ENCODE peak calls at places on chromosomes 4 and X, in seven cellular contexts. One of them, this sample, is unnamed.

GRCh38 chr4:141390527-141391046 is 169.9 kb downstream of the ZNF330 start:
- DNase-seq in kidney: no peak
- DNase-seq in foreskin fibroblast: no peak
- DNase-seq in SK-N-SH: no peak
- DNase-seq in neural crest cell: no peak
- DNase-seq in right atrium auricular region: no peak
- DNase-seq in upper lobe of left lung: no peak
- DNase-seq in this sample: no peak

GRCh38 chr4:84870398-84871163 is 95.9 kb downstream of the WDFY3 start:
- DNase-seq in kidney: no peak
- DNase-seq in foreskin fibroblast: peak; percentile 66
- DNase-seq in SK-N-SH: peak; percentile 9
- DNase-seq in neural crest cell: no peak
- DNase-seq in right atrium auricular region: no peak
- DNase-seq in upper lobe of left lung: no peak
- DNase-seq in this sample: peak; percentile 48

GRCh38 chr4:158496030-158496741 is 25.5 kb upstream of the RXFP1 start:
- DNase-seq in kidney: no peak
- DNase-seq in foreskin fibroblast: no peak
- DNase-seq in SK-N-SH: peak; percentile 21
- DNase-seq in neural crest cell: peak; percentile 32
- DNase-seq in right atrium auricular region: no peak
- DNase-seq in upper lobe of left lung: peak; percentile 46
- DNase-seq in this sample: no peak

GRCh38 chr4:80586716-80587115 is 251.2 kb downstream of the CFAP299 start:
- DNase-seq in kidney: no peak
- DNase-seq in foreskin fibroblast: no peak
- DNase-seq in SK-N-SH: no peak
- DNase-seq in neural crest cell: no peak
- DNase-seq in right atrium auricular region: no peak
- DNase-seq in upper lobe of left lung: no peak
- DNase-seq in this sample: no peak

GRCh38 chrX:39653656-39654055 is 444.1 kb downstream of the BCOR start:
- DNase-seq in kidney: no peak
- DNase-seq in foreskin fibroblast: no peak
- DNase-seq in SK-N-SH: no peak
- DNase-seq in neural crest cell: no peak
- DNase-seq in right atrium auricular region: no peak
- DNase-seq in upper lobe of left lung: no peak
- DNase-seq in this sample: no peak

GRCh38 chr4:14695411-14695810 is 306.9 kb upstream of the CPEB2 start:
- DNase-seq in kidney: no peak
- DNase-seq in foreskin fibroblast: no peak
- DNase-seq in SK-N-SH: no peak
- DNase-seq in neural crest cell: no peak
- DNase-seq in right atrium auricular region: no peak
- DNase-seq in upper lobe of left lung: no peak
- DNase-seq in this sample: no peak

GRCh38 chrX:39318497-39319343 is 517.5 kb downstream of the MID1IP1 start:
- DNase-seq in kidney: no peak
- DNase-seq in foreskin fibroblast: no peak
- DNase-seq in SK-N-SH: no peak
- DNase-seq in neural crest cell: no peak
- DNase-seq in right atrium auricular region: no peak
- DNase-seq in upper lobe of left lung: no peak
- DNase-seq in this sample: no peak

GRCh38 chr4:124936427-124936826 is 223.9 kb upstream of the ANKRD50 start:
- DNase-seq in kidney: no peak
- DNase-seq in foreskin fibroblast: peak; percentile 50
- DNase-seq in SK-N-SH: peak; percentile 2
- DNase-seq in neural crest cell: no peak
- DNase-seq in right atrium auricular region: peak; percentile 73
- DNase-seq in upper lobe of left lung: peak; percentile 75
- DNase-seq in this sample: no peak

GRCh38 chr4:80184053-80184790 is 13.1 kb upstream of the PRDM8 start:
- DNase-seq in kidney: peak; percentile 95
- DNase-seq in foreskin fibroblast: peak; percentile 97
- DNase-seq in SK-N-SH: peak; percentile 88
- DNase-seq in neural crest cell: peak; percentile 84
- DNase-seq in right atrium auricular region: peak; percentile 78
- DNase-seq in upper lobe of left lung: peak; percentile 87
- DNase-seq in this sample: peak; percentile 80

GRCh38 chr4:158074851-158075250 is 98.0 kb downstream of the GASK1B start:
- DNase-seq in kidney: no peak
- DNase-seq in foreskin fibroblast: no peak
- DNase-seq in SK-N-SH: no peak
- DNase-seq in neural crest cell: no peak
- DNase-seq in right atrium auricular region: no peak
- DNase-seq in upper lobe of left lung: no peak
- DNase-seq in this sample: no peak

GRCh38 chr4:100461796-100462195 is 56.0 kb downstream of the EMCN start:
- DNase-seq in kidney: no peak
- DNase-seq in foreskin fibroblast: no peak
- DNase-seq in SK-N-SH: no peak
- DNase-seq in neural crest cell: no peak
- DNase-seq in right atrium auricular region: no peak
- DNase-seq in upper lobe of left lung: no peak
- DNase-seq in this sample: no peak

GRCh38 chrX:25873196-25873595 is 264.9 kb upstream of the MAGEB18 start:
- DNase-seq in kidney: no peak
- DNase-seq in foreskin fibroblast: peak; percentile 10
- DNase-seq in SK-N-SH: no peak
- DNase-seq in neural crest cell: no peak
- DNase-seq in right atrium auricular region: no peak
- DNase-seq in upper lobe of left lung: no peak
- DNase-seq in this sample: no peak

GRCh38 chrX:2766921-2767320 is 15.1 kb downstream of the XG start:
- DNase-seq in kidney: no peak
- DNase-seq in foreskin fibroblast: no peak
- DNase-seq in SK-N-SH: no peak
- DNase-seq in neural crest cell: no peak
- DNase-seq in right atrium auricular region: no peak
- DNase-seq in upper lobe of left lung: peak; percentile 42
- DNase-seq in this sample: no peak

GRCh38 chr4:81049310-81049709 is 18.8 kb downstream of the BMP3 start:
- DNase-seq in kidney: no peak
- DNase-seq in foreskin fibroblast: no peak
- DNase-seq in SK-N-SH: no peak
- DNase-seq in neural crest cell: no peak
- DNase-seq in right atrium auricular region: no peak
- DNase-seq in upper lobe of left lung: no peak
- DNase-seq in this sample: no peak

GRCh38 chr4:44157611-44158277 is 290.9 kb downstream of the KCTD8 start:
- DNase-seq in kidney: no peak
- DNase-seq in foreskin fibroblast: peak; percentile 0
- DNase-seq in SK-N-SH: no peak
- DNase-seq in neural crest cell: no peak
- DNase-seq in right atrium auricular region: no peak
- DNase-seq in upper lobe of left lung: no peak
- DNase-seq in this sample: no peak

GRCh38 chrX:136347706-136348105 is 46.9 kb downstream of the ADGRG4 start:
- DNase-seq in kidney: no peak
- DNase-seq in foreskin fibroblast: no peak
- DNase-seq in SK-N-SH: no peak
- DNase-seq in neural crest cell: no peak
- DNase-seq in right atrium auricular region: no peak
- DNase-seq in upper lobe of left lung: no peak
- DNase-seq in this sample: no peak

GRCh38 chrX:40496728-40497127 is 84.0 kb upstream of the ATP6AP2 start:
- DNase-seq in kidney: no peak
- DNase-seq in foreskin fibroblast: no peak
- DNase-seq in SK-N-SH: peak; percentile 41
- DNase-seq in neural crest cell: no peak
- DNase-seq in right atrium auricular region: no peak
- DNase-seq in upper lobe of left lung: no peak
- DNase-seq in this sample: peak; percentile 4

GRCh38 chr4:28555851-28556250 is 1695.2 kb downstream of the STIM2 start:
- DNase-seq in kidney: no peak
- DNase-seq in foreskin fibroblast: no peak
- DNase-seq in SK-N-SH: no peak
- DNase-seq in neural crest cell: no peak
- DNase-seq in right atrium auricular region: no peak
- DNase-seq in upper lobe of left lung: no peak
- DNase-seq in this sample: no peak

GRCh38 chrX:115539841-115540240 is 21.1 kb upstream of the PLS3 start:
- DNase-seq in kidney: no peak
- DNase-seq in foreskin fibroblast: no peak
- DNase-seq in SK-N-SH: no peak
- DNase-seq in neural crest cell: no peak
- DNase-seq in right atrium auricular region: no peak
- DNase-seq in upper lobe of left lung: no peak
- DNase-seq in this sample: no peak

GRCh38 chr4:137994858-137995257 is 247.3 kb downstream of the SLC7A11 start:
- DNase-seq in kidney: no peak
- DNase-seq in foreskin fibroblast: peak; percentile 24
- DNase-seq in SK-N-SH: no peak
- DNase-seq in neural crest cell: no peak
- DNase-seq in right atrium auricular region: no peak
- DNase-seq in upper lobe of left lung: no peak
- DNase-seq in this sample: peak; percentile 54

GRCh38 chr4:53777244-53777984 is 186.1 kb upstream of the LNX1 start:
- DNase-seq in kidney: no peak
- DNase-seq in foreskin fibroblast: peak; percentile 90
- DNase-seq in SK-N-SH: no peak
- DNase-seq in neural crest cell: no peak
- DNase-seq in right atrium auricular region: no peak
- DNase-seq in upper lobe of left lung: no peak
- DNase-seq in this sample: peak; percentile 62

GRCh38 chrX:75229774-75230173 is 44.1 kb upstream of the UPRT start:
- DNase-seq in kidney: no peak
- DNase-seq in foreskin fibroblast: no peak
- DNase-seq in SK-N-SH: no peak
- DNase-seq in neural crest cell: no peak
- DNase-seq in right atrium auricular region: no peak
- DNase-seq in upper lobe of left lung: no peak
- DNase-seq in this sample: no peak

GRCh38 chr4:83075271-83075670 is 39.3 kb downstream of the PLAC8 start:
- DNase-seq in kidney: no peak
- DNase-seq in foreskin fibroblast: peak; percentile 37
- DNase-seq in SK-N-SH: no peak
- DNase-seq in neural crest cell: no peak
- DNase-seq in right atrium auricular region: no peak
- DNase-seq in upper lobe of left lung: no peak
- DNase-seq in this sample: peak; percentile 27

GRCh38 chrX:42220083-42220482 is 296.7 kb upstream of the CASK start:
- DNase-seq in kidney: no peak
- DNase-seq in foreskin fibroblast: no peak
- DNase-seq in SK-N-SH: no peak
- DNase-seq in neural crest cell: no peak
- DNase-seq in right atrium auricular region: no peak
- DNase-seq in upper lobe of left lung: no peak
- DNase-seq in this sample: no peak

GRCh38 chr4:178102139-178102538 is 659.9 kb upstream of the AGA start:
- DNase-seq in kidney: no peak
- DNase-seq in foreskin fibroblast: no peak
- DNase-seq in SK-N-SH: no peak
- DNase-seq in neural crest cell: no peak
- DNase-seq in right atrium auricular region: no peak
- DNase-seq in upper lobe of left lung: no peak
- DNase-seq in this sample: no peak

GRCh38 chr4:144754562-144755410 is 108.8 kb downstream of the HHIP start:
- DNase-seq in kidney: no peak
- DNase-seq in foreskin fibroblast: peak; percentile 67
- DNase-seq in SK-N-SH: no peak
- DNase-seq in neural crest cell: no peak
- DNase-seq in right atrium auricular region: no peak
- DNase-seq in upper lobe of left lung: no peak
- DNase-seq in this sample: peak; percentile 36
- TF ChIP-seq CTCF in kidney: peak; percentile 30
- TF ChIP-seq CTCF in foreskin fibroblast: peak; percentile 41
- TF ChIP-seq CTCF in SK-N-SH: peak; percentile 50
- TF ChIP-seq CTCF in neural crest cell: peak; percentile 52
- TF ChIP-seq CTCF in right atrium auricular region: no peak
- TF ChIP-seq CTCF in upper lobe of left lung: no peak
- TF ChIP-seq CTCF in this sample: peak; percentile 76

DNA sequence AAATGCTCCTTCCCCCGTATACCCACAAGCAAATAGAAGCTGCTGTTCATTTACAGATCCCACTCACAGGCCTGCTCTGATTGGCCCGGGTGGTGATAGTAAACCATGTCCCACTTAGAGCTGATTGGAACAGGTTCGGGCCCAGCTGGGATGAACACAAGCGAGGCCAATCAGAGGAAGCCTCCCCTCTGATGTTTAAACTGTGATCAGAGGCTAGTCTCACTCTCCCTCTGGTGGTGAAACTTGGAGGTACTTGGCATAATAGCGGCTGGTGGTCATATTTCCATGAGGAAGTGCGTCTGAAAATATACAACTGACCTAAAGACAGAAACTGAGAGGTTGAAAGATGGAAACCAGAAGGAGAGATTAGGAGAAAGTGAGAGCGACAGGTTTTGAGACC is 51.5 kb upstream of the TRPC3 start:
- DNase-seq in kidney: no peak
- DNase-seq in foreskin fibroblast: peak; percentile 37
- DNase-seq in SK-N-SH: peak; percentile 60
- DNase-seq in neural crest cell: peak; percentile 2
- DNase-seq in right atrium auricular region: no peak
- DNase-seq in upper lobe of left lung: no peak
- DNase-seq in this sample: no peak
- TF ChIP-seq CTCF in kidney: no peak
- TF ChIP-seq CTCF in foreskin fibroblast: peak; percentile 20
- TF ChIP-seq CTCF in SK-N-SH: peak; percentile 64
- TF ChIP-seq CTCF in neural crest cell: peak; percentile 57
- TF ChIP-seq CTCF in right atrium auricular region: no peak
- TF ChIP-seq CTCF in upper lobe of left lung: no peak
- TF ChIP-seq CTCF in this sample: peak; percentile 73

DNA sequence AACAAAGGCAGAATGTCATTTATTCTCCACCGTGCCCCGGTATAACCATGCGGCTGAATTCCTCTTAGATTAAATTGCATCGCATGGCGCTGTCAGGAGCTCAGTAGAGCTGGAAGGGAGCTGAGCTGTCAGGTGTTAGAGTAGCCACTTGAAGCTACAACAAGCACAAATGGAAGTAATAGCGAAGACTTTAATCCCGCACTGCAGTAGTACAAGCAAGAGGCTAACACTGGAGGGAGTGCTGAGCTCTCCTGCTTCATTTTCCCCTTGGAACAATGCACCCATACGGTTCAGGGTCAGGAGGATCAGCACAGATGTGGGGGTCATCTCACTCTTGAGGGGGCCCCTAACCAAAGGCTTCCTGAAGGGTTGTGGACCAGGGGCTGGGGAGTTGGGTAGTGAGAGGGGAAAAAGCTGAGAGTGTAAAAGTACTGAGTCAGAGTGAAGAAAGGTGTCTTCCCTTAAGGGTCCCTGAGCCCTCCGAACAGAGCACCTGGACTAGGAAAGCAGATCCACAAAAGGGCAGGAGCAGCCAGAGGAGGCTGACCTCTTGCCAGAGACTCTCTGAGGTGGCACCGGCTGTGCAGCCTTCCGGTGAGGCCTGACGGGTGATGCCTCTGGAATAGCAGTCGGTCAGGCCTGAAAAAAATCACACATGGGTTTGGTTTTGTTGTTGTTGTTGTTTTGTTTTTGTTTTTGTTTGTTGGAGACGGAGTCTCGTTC is 36.0 kb upstream of the CBR4 start:
- DNase-seq in kidney: no peak
- DNase-seq in foreskin fibroblast: peak; percentile 12
- DNase-seq in SK-N-SH: no peak
- DNase-seq in neural crest cell: no peak
- DNase-seq in right atrium auricular region: no peak
- DNase-seq in upper lobe of left lung: peak; percentile 25
- DNase-seq in this sample: no peak
- TF ChIP-seq CTCF in kidney: peak; percentile 13
- TF ChIP-seq CTCF in foreskin fibroblast: no peak
- TF ChIP-seq CTCF in SK-N-SH: no peak
- TF ChIP-seq CTCF in neural crest cell: no peak
- TF ChIP-seq CTCF in right atrium auricular region: no peak
- TF ChIP-seq CTCF in upper lobe of left lung: no peak
- TF ChIP-seq CTCF in this sample: no peak

GRCh38 chrX:78199851-78200250 is 60.4 kb upstream of the TAF9B start:
- DNase-seq in kidney: no peak
- DNase-seq in foreskin fibroblast: peak; percentile 6
- DNase-seq in SK-N-SH: peak; percentile 43
- DNase-seq in neural crest cell: no peak
- DNase-seq in right atrium auricular region: no peak
- DNase-seq in upper lobe of left lung: no peak
- DNase-seq in this sample: no peak
- TF ChIP-seq CTCF in kidney: peak; percentile 20
- TF ChIP-seq CTCF in foreskin fibroblast: no peak
- TF ChIP-seq CTCF in SK-N-SH: peak; percentile 61
- TF ChIP-seq CTCF in neural crest cell: peak; percentile 47
- TF ChIP-seq CTCF in right atrium auricular region: no peak
- TF ChIP-seq CTCF in upper lobe of left lung: no peak
- TF ChIP-seq CTCF in this sample: peak; percentile 39

This sample was measured in HFFc6.